ENCODE peak calls at places on chromosomes 5 and 9, in eight cellular contexts. J is hypothalamus; M is HFF-Myc; W is endothelial cell; Y is activated T-helper 1 cell treated with anti-CD3 and anti-CD28 coated beads, Interleukin-2, amount 50 U/mL, for 16 hours; P is CD4-positive, alpha-beta memory T cell; O is NCI-H2081; C is stimulated activated CD4-positive, alpha-beta T cell treated with anti-CD3 and anti-CD28 coated beads, Interleukin-2, amount 100 ng/mL, for 48 hours. S is an unnamed sample.

GRCh38 chr9:106560540-106560939 is 302.4 kb upstream of the ZNF462 start:
- DNase-seq in J (no peak), M (no peak), W (no peak), Y (no peak), P (no peak), O (no peak), C (no peak), S (no peak)

GRCh38 chr5:56520951-56521350 is 287.8 kb upstream of the ANKRD55 start:
- DNase-seq in J (no peak), M (no peak), W (no peak), Y (no peak), P (no peak), O (no peak), C (no peak), S (no peak)

GRCh38 chr5:177507596-177508216 is 1.9 kb downstream of the DOK3 start:
- DNase-seq in J (no peak), M (no peak), W (no peak), Y (no peak), P (no peak), O (no peak), C (no peak), S (no peak)

GRCh38 chr5:129506950-129507349 is 46.9 kb downstream of the ADAMTS19 start:
- DNase-seq in J (no peak), M (no peak), W (no peak), Y (no peak), P (no peak), O (no peak), C (no peak), S (no peak)

GRCh38 chr9:27353405-27354229 is 56.7 kb upstream of the EQTN start:
- DNase-seq in J (peak), M (no peak), W (no peak), Y (no peak), P (no peak), O (no peak), C (no peak), S (no peak)

GRCh38 chr5:863244-863805 is 12.5 kb upstream of the ZDHHC11 start:
- DNase-seq in J (no peak), M (no peak), W (no peak), Y (no peak), P (no peak), O (no peak), C (no peak), S (no peak)

GRCh38 chr5:44332360-44332971 is 56.8 kb downstream of the FGF10 start:
- DNase-seq in J (no peak), M (no peak), W (no peak), Y (no peak), P (no peak), O (peak), C (no peak), S (peak)

GRCh38 chr9:2723666-2724065 is 6.4 kb downstream of the KCNV2 start:
- DNase-seq in J (no peak), M (peak), W (no peak), Y (no peak), P (no peak), O (no peak), C (no peak), S (no peak)